ENCODE peak calls at places on chromosomes 5 and 9, in seven cellular contexts. K is GM12891, Z is HepG2, X is GM12878, E is K562, W is SK-N-SH, I is H1. H is an unnamed sample.

GRCh38 chr9:135002336-135002735 is 84.6 kb upstream of the FCN1 start:
- DNase-seq in X (no peak), Z (no peak), I (no peak), K (no peak), E (no peak), W (no peak), H (no peak)

GRCh38 chr5:148696438-148697036 is 42.2 kb upstream of the HTR4 start:
- DNase-seq in W (no peak), Z (no peak), X (no peak), E (no peak), K (no peak), I (no peak), H (no peak)

GRCh38 chr9:7780261-7780988 is 19.2 kb downstream of the DMAC1 start:
- DNase-seq in X (no peak), I (no peak), W (no peak), E (no peak), K (no peak), Z (no peak), H (no peak)

GRCh38 chr5:51983161-51983560 is 599.9 kb downstream of the ISL1 start:
- DNase-seq in Z (no peak), I (no peak), K (no peak), X (no peak), W (no peak), E (no peak), H (no peak)

GRCh38 chr5:36683821-36684434 is 77.5 kb downstream of the SLC1A3 start:
- DNase-seq in W (peak; percentile 86), Z (no peak), X (no peak), I (no peak), K (no peak), E (no peak), H (no peak)

GRCh38 chr5:14204785-14205321 is 61.7 kb downstream of the TRIO start:
- DNase-seq in I (no peak), K (no peak), Z (peak; percentile 64), E (no peak), W (no peak), X (no peak), H (no peak)

GRCh38 chr5:57338068-57338848 is 144.4 kb downstream of the ACTBL2 start:
- DNase-seq in K (no peak), W (peak; percentile 33), Z (peak; percentile 71), E (peak; percentile 32), I (no peak), X (no peak), H (no peak)

GRCh38 chr5:107135391-107135790 is 535.3 kb downstream of the EFNA5 start:
- DNase-seq in K (no peak), W (no peak), X (no peak), E (no peak), Z (no peak), I (no peak), H (no peak)

GRCh38 chr9:130555968-130556367 is 23.4 kb upstream of the FUBP3 start:
- DNase-seq in E (no peak), I (no peak), Z (no peak), W (no peak), X (no peak), K (no peak), H (no peak)

GRCh38 chr9:15374310-15374709 is 48.4 kb upstream of the SNAPC3 start:
- DNase-seq in E (no peak), W (no peak), Z (no peak), X (no peak), K (no peak), I (no peak), H (no peak)

GRCh38 chr9:137320555-137321384 is 18.7 kb upstream of the NRARP start:
- DNase-seq in W (peak; percentile 42), Z (no peak), E (no peak), X (no peak), I (peak; percentile 64), K (peak; percentile 66), H (peak; percentile 40)

GRCh38 chr5:113487779-113488644 is at the start of gene MCC:
- DNase-seq in Z (peak; percentile 53), I (peak; percentile 92), E (no peak), X (no peak), W (peak; percentile 92), K (peak; percentile 39), H (no peak)

GRCh38 chr9:116661037-116661954 is 25.8 kb upstream of the TRIM32 start:
- DNase-seq in I (no peak), X (peak; percentile 24), K (peak; percentile 25), W (peak; percentile 53), E (peak; percentile 47), Z (peak; percentile 57), H (peak; percentile 12)

GRCh38 chr9:137128158-137129088 is 10.5 kb upstream of the GRIN1 start:
- DNase-seq in K (no peak), I (no peak), Z (no peak), E (peak; percentile 24), X (no peak), W (peak; percentile 14), H (peak; percentile 16)

GRCh38 chr9:13116292-13116691 is 163.2 kb downstream of the MPDZ start:
- DNase-seq in K (no peak), I (no peak), W (no peak), Z (no peak), E (no peak), X (no peak), H (no peak)

GRCh38 chr5:125874717-125875116 is 548.5 kb upstream of the GRAMD2B start:
- DNase-seq in E (no peak), Z (no peak), X (no peak), I (no peak), K (no peak), W (no peak), H (no peak)

GRCh38 chr9:899440-900184 is 58.1 kb downstream of the DMRT1 start:
- DNase-seq in E (no peak), X (peak; percentile 36), W (no peak), I (no peak), Z (no peak), K (peak; percentile 12), H (no peak)

GRCh38 chr9:91771027-91771426 is 179.0 kb downstream of the ROR2 start:
- DNase-seq in Z (no peak), X (no peak), W (no peak), I (no peak), K (no peak), E (no peak), H (no peak)

GRCh38 chr5:172789687-172790495 is 18.9 kb upstream of the DUSP1 start:
- DNase-seq in W (no peak), I (no peak), K (no peak), Z (no peak), E (peak; percentile 35), X (no peak), H (no peak)

GRCh38 chr9:127004946-127005769 is 90.6 kb downstream of the RALGPS1 start:
- DNase-seq in W (no peak), X (peak; percentile 98), E (no peak), I (no peak), Z (no peak), K (peak; percentile 42), H (peak; percentile 50)

GRCh38 chr5:133953568-133954145 is 14.8 kb downstream of the C5orf15 start:
- DNase-seq in Z (no peak), I (peak; percentile 33), E (no peak), X (no peak), K (no peak), W (no peak), H (no peak)

GRCh38 chr5:133948721-133949120 is 19.7 kb downstream of the C5orf15 start:
- DNase-seq in X (no peak), Z (no peak), K (no peak), W (no peak), E (no peak), I (no peak), H (no peak)

GRCh38 chr5:133957080-133957479 is 11.3 kb downstream of the C5orf15 start:
- DNase-seq in W (no peak), X (no peak), I (peak; percentile 8), E (no peak), Z (no peak), K (no peak), H (no peak)

GRCh38 chr5:133950821-133951612 is 17.4 kb downstream of the C5orf15 start:
- DNase-seq in E (no peak), Z (no peak), W (no peak), X (no peak), I (no peak), K (no peak), H (no peak)

DNA sequence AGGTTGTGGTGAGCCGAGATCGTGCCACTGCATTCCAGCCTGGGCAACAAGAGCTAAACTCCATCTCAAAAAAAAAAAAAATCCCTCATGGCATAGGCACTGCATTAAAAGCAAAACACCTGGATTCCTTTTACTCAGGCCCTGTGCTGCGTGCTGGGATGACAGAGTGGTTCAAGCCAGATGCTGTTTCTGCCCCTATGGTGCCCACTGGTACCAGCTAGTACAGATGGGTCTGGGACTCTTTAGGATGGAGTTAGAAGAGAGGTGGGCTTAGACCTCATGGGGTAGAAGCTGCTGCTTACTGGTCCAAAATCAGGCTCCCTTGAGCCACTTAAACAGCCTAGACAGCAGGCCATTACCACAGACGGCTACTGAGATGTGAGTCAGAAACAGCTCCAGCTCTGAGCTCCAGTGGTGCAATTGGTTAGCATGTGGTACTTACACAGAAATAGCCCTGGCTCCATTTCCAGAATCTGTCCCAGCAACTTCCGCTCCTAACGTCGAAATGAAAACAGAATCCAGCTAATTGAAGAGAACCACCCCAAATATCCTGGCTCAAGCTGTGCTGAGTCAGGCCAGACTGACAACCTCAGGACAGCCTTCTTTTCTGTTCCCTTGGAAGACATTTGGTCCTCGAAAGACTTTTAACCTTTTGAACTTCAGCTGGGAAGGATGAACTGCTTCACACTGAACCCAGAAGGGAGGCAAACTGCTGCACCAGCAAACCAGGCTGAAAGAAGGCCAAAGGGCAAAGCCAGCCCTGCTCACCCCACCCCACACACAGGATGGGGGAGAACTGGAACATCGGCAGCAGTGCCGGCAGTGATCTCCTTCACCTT is 15.5 kb downstream of the C5orf15 start:
- DNase-seq in K (no peak), X (no peak), I (no peak), Z (no peak), E (no peak), W (no peak), H (no peak)
- TF ChIP-seq TAF1 in K (no peak), X (no peak), I (no peak), Z (no peak), E (no peak), W (no peak), H (no peak)

GRCh38 chr5:42642006-42642405 is 114.6 kb upstream of the CCDC152 start:
- DNase-seq in K (no peak), Z (no peak), X (no peak), W (no peak), I (no peak), E (no peak), H (no peak)
- TF ChIP-seq TAF1 in K (no peak), Z (no peak), X (no peak), W (no peak), I (no peak), E (no peak), H (no peak)

GRCh38 chr5:96601811-96602244 is 60.3 kb upstream of the CAST start:
- DNase-seq in E (peak; percentile 67), I (peak; percentile 58), X (peak; percentile 16), K (peak; percentile 25), Z (peak; percentile 56), W (peak; percentile 67), H (peak; percentile 18)
- TF ChIP-seq TAF1 in E (no peak), I (no peak), X (no peak), K (no peak), Z (no peak), W (no peak), H (no peak)

DNA sequence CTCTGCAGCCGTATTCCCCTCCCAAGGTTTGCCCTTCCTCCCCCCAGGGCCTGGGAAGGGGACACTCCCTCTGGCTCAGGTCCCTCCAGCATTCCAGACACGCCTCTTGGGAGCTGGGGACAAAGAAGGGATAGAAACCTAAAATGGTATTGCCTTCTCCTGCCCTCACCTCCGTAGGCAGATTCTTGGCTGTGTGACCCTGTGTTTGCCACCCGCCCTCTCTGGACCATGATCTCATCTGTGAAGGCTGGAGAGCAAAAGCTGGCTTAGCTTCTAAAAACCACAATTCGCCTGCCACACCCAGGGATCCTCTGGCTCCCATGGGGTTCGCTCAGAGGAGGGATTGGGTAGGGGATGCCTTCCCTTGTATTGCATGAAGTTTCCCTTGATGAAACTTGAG is 7.7 kb downstream of the AQP3 start:
- DNase-seq in W (no peak), X (no peak), I (no peak), K (no peak), Z (no peak), E (no peak), H (no peak)
- TF ChIP-seq TAF1 in W (no peak), X (no peak), I (no peak), K (no peak), Z (no peak), E (no peak), H (no peak)